ENCODE peak calls at places on chromosomes 11 and 22, in ten cellular contexts. C is stomach, U is transverse colon, O is suprapubic skin, J is GM12878, E is HepG2, K is ovary, N is tibial nerve, H is K562, B is sigmoid colon. A is an unnamed sample.

GRCh38 chr11:116874251-116874650 is 36.8 kb upstream of the APOA1 start:
- DNase-seq in E (no peak), B (no peak), K (no peak), C (no peak), H (no peak), O (no peak), U (no peak), N (no peak), J (no peak), A (no peak)

GRCh38 chr22:38733329-38734202 is 22.2 kb downstream of the SUN2 start:
- DNase-seq in K (peak; percentile 80), C (peak; percentile 77), J (no peak), U (peak; percentile 70), H (peak; percentile 46), N (peak; percentile 55), E (peak; percentile 16), B (peak; percentile 96), O (no peak), A (peak; percentile 95)

GRCh38 chr22:32754413-32755041 is 47.0 kb upstream of the TIMP3 start:
- DNase-seq in C (no peak), H (no peak), U (peak; percentile 16), B (no peak), K (no peak), N (peak; percentile 45), E (peak; percentile 83), O (no peak), J (no peak), A (no peak)

GRCh38 chr11:116771935-116772334 is 852 bp downstream of the BUD13 start:
- DNase-seq in J (no peak), E (no peak), C (no peak), O (no peak), N (no peak), U (no peak), B (no peak), K (no peak), H (no peak), A (no peak)

GRCh38 chr22:18111759-18112330 is 1.2 kb downstream of the TUBA8 start:
- DNase-seq in N (no peak), C (peak; percentile 51), E (no peak), O (no peak), B (no peak), H (no peak), U (no peak), K (no peak), J (no peak), A (no peak)

GRCh38 chr11:47514825-47515647 is 37.9 kb downstream of the CELF1 start:
- DNase-seq in O (no peak), J (no peak), H (peak; percentile 70), N (no peak), C (no peak), K (no peak), U (no peak), E (no peak), B (no peak), A (no peak)

GRCh38 chr22:23088199-23088604 is 17.9 kb downstream of the GNAZ start:
- DNase-seq in N (no peak), E (no peak), B (no peak), J (no peak), H (peak; percentile 59), K (no peak), U (no peak), C (peak; percentile 78), O (no peak), A (no peak)

GRCh38 chr11:12174145-12175143 is 64.1 kb downstream of the MICAL2 start:
- DNase-seq in O (no peak), C (no peak), N (no peak), H (no peak), J (peak; percentile 81), U (no peak), B (no peak), E (no peak), K (no peak), A (no peak)

GRCh38 chr11:28702450-28702790 is 594.2 kb downstream of the METTL15 start:
- DNase-seq in C (no peak), B (no peak), K (no peak), N (no peak), J (no peak), U (no peak), E (no peak), O (no peak), H (no peak), A (no peak)

GRCh38 chr11:122671270-122671906 is 15.9 kb downstream of the UBASH3B start:
- DNase-seq in J (no peak), H (no peak), U (no peak), K (no peak), E (no peak), N (no peak), C (no peak), O (no peak), B (no peak), A (no peak)

GRCh38 chr11:17354070-17354924 is 2.7 kb downstream of the NCR3LG1 start:
- DNase-seq in K (peak; percentile 21), U (peak; percentile 76), J (peak; percentile 25), N (peak; percentile 77), C (peak; percentile 73), E (peak; percentile 76), O (no peak), B (peak; percentile 72), H (peak; percentile 91), A (no peak)

GRCh38 chr22:24325105-24325757 is 54.6 kb downstream of the SPECC1L start:
- DNase-seq in O (no peak), J (peak; percentile 62), C (no peak), E (peak; percentile 49), N (peak; percentile 48), U (no peak), H (peak; percentile 37), K (no peak), B (no peak), A (no peak)

GRCh38 chr22:48960981-48961655 is 866.6 kb downstream of the BRD1 start:
- DNase-seq in C (peak; percentile 4), U (peak; percentile 1), N (no peak), K (no peak), B (peak; percentile 11), J (no peak), E (no peak), O (no peak), H (no peak), A (no peak)

GRCh38 chr11:12824281-12825041 is 150.2 kb downstream of the TEAD1 start:
- DNase-seq in J (no peak), B (no peak), C (peak; percentile 62), O (no peak), N (no peak), U (no peak), H (peak; percentile 80), K (peak; percentile 35), E (peak; percentile 86), A (no peak)

GRCh38 chr11:10606536-10607208 is 38.2 kb upstream of the LYVE1 start:
- DNase-seq in E (no peak), U (no peak), H (no peak), O (no peak), N (no peak), B (no peak), C (no peak), J (peak; percentile 16), K (no peak), A (peak; percentile 86)

GRCh38 chr11:70292863-70293262 is 22.4 kb downstream of the PPFIA1 start:
- DNase-seq in K (no peak), N (no peak), B (no peak), U (no peak), O (peak; percentile 23), H (no peak), J (no peak), E (no peak), C (no peak), A (no peak)

GRCh38 chr22:38236786-38237185 is 35.0 kb downstream of the MAFF start:
- DNase-seq in U (no peak), O (no peak), B (no peak), C (peak; percentile 78), J (no peak), N (no peak), E (no peak), H (no peak), K (no peak), A (no peak)

GRCh38 chr11:65392899-65393298 is 6.5 kb downstream of the FRMD8 start:
- DNase-seq in E (no peak), B (peak; percentile 57), O (no peak), J (no peak), K (no peak), N (no peak), H (no peak), U (no peak), C (no peak), A (no peak)
- H3K4me1 ChIP-seq in E (peaks cover 14% of the 10 kb centered on the region), B (peaks cover 43% of the 10 kb centered on the region), O (peaks cover 50% of the 10 kb centered on the region), J (peaks cover 25% of the 10 kb centered on the region), K (peaks cover 2% of the 10 kb centered on the region), N (no peaks in the 10 kb centered on the region), H (peaks cover 10% of the 10 kb centered on the region), U (peaks cover 7% of the 10 kb centered on the region), C (peaks cover 40% of the 10 kb centered on the region), A (peaks cover 38% of the 10 kb centered on the region)

DNA sequence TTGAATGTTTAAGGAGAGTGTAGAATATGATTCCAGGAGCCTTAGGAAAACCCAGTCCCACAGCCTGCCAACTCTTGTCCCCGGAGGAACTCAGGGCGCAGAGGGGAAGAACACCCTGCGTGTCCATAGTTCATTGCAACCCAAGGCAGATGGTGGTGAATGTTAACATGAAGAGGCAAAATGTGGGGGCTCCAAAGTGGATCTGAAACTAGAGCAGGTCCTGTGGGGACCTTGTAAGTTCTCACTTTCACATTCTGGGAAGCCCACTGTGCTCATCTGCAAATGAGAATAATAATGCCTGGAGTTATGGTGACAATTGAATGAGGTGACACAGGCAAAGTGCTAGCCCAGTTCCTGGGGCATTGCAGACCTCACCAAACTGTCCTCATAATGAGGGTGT is 201.1 kb downstream of the DBX1 start:
- DNase-seq in H (no peak), U (no peak), E (no peak), O (no peak), N (no peak), J (no peak), B (no peak), C (no peak), K (no peak), A (no peak)
- TF ChIP-seq EP300 in H (no peak), U (no peak), E (no peak), O (no peak), N (no peak), J (no peak), B (no peak), C (no peak), K (no peak), A (no peak)

GRCh38 chr11:1375955-1376258 is 13.8 kb upstream of the BRSK2 start:
- DNase-seq in U (no peak), N (no peak), J (no peak), B (no peak), H (no peak), E (no peak), K (no peak), C (no peak), O (no peak), A (no peak)
- H3K4me1 ChIP-seq in U (no peaks in the 10 kb centered on the region), N (no peaks in the 10 kb centered on the region), J (no peaks in the 10 kb centered on the region), B (no peaks in the 10 kb centered on the region), H (no peaks in the 10 kb centered on the region), E (no peaks in the 10 kb centered on the region), K (no peaks in the 10 kb centered on the region), C (no peaks in the 10 kb centered on the region), O (no peaks in the 10 kb centered on the region), A (no peaks in the 10 kb centered on the region)

DNA sequence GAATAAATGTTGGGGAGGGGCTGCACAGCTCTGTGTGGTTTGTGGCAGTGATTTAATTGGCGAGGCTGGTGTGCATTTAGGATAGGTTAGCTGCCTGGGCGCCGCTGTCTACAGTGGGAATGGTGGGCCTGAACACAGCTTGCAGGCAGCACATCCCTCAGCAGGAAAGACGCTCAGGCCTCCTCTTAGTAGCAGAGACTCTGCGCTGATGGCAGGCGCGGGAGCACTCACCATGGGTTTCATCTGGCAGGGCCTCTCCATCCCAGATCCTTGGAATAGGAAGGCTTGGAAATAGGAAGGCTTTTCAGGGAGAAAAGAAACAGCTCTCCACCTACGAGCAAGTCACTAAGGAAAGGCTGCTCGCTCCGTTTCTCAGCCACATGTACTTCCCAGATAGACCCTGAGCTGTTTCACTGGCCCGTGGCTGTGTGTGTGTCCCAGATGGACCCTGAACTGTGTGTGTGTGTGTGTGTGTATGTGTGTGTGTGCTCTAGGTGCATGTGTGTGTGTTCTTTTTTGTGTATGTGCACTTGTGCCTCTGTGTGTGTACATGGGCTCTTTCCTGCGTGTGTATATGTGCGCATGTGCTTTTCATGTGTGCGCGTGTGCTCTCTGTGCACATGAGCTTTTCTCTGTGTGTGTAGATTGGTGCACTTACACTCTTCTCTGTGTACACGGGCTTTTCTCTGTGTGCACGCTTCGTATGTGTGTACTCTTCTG is 144.0 kb downstream of the TBC1D22A start:
- DNase-seq in B (no peak), C (no peak), U (no peak), H (no peak), K (no peak), J (no peak), N (no peak), O (no peak), E (no peak), A (no peak)
- TF ChIP-seq EP300 in B (no peak), C (no peak), U (no peak), H (no peak), K (no peak), J (no peak), N (no peak), O (no peak), E (no peak), A (no peak)